ENCODE peak calls at places on chromosomes 13 and 19, in seven cellular contexts. P is cardiac fibroblast, V is AG10803, T is epithelial cell of proximal tubule, B is WERI-Rb-1, D is A673, I is astrocyte of the spinal cord. A is an unnamed sample.

GRCh38 chr19:39412100-39412866 is at the start of gene PLEKHG2:
- DNase-seq in V (peak), T (peak), B (peak), D (peak), P (peak), I (peak), A (peak)

GRCh38 chr13:75312884-75313520 is 169.0 kb downstream of the TBC1D4 start:
- DNase-seq in T (no peak), B (no peak), D (no peak), P (no peak), V (no peak), I (no peak), A (no peak)

GRCh38 chr13:71801781-71802180 is 65.2 kb downstream of the DACH1 start:
- DNase-seq in B (peak), I (no peak), V (no peak), D (peak), T (no peak), P (no peak), A (no peak)

GRCh38 chr13:51781246-51782022 is 22.5 kb downstream of the DHRS12 start:
- DNase-seq in V (no peak), B (no peak), I (peak), T (no peak), D (peak), P (peak), A (peak)

GRCh38 chr19:16325671-16326400 is 1.2 kb downstream of the KLF2 start:
- DNase-seq in P (peak), V (peak), T (no peak), D (peak), B (peak), I (no peak), A (peak)

GRCh38 chr19:58154287-58154678 is 3.7 kb upstream of the ZNF329 start:
- DNase-seq in I (peak), V (peak), B (peak), P (peak), D (peak), T (no peak), A (peak)

GRCh38 chr13:80224468-80224867 is 116.5 kb downstream of the SPRY2 start:
- DNase-seq in I (no peak), P (peak), D (peak), T (no peak), V (no peak), B (no peak), A (peak)

GRCh38 chr19:32861596-32861995 is 8.0 kb downstream of the SLC7A9 start:
- DNase-seq in V (no peak), D (no peak), T (no peak), I (no peak), B (no peak), P (no peak), A (no peak)

GRCh38 chr13:29703421-29703820 is 107.9 kb upstream of the SLC7A1 start:
- DNase-seq in V (no peak), P (no peak), I (no peak), D (no peak), T (no peak), B (no peak), A (no peak)

DNA sequence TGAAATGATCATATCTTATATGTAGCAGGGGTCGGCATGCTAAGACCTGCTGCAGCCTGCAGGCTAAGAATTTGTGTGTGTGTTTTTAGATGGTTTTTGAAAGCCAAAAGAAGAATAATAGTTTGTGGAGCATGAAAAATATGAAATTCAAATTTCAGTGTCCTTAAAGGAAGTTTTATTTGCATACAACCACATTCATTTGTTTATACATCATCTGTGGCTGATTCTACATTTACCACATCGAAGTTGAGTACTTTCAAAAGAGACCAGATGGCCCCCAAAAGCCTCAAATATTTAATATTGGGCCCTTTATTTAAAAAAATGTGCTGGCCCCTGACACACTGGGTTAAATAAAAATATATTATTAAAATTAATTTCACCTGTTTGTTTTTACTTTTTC is 1.3 kb downstream of the HAS1 start:
- DNase-seq in T (no peak), I (no peak), D (no peak), V (no peak), P (peak), B (no peak), A (no peak)
- H3K4me3 ChIP-seq in T (no peak), I (no peak), D (no peak), V (no peak), P (no peak), B (no peak), A (no peak)

DNA sequence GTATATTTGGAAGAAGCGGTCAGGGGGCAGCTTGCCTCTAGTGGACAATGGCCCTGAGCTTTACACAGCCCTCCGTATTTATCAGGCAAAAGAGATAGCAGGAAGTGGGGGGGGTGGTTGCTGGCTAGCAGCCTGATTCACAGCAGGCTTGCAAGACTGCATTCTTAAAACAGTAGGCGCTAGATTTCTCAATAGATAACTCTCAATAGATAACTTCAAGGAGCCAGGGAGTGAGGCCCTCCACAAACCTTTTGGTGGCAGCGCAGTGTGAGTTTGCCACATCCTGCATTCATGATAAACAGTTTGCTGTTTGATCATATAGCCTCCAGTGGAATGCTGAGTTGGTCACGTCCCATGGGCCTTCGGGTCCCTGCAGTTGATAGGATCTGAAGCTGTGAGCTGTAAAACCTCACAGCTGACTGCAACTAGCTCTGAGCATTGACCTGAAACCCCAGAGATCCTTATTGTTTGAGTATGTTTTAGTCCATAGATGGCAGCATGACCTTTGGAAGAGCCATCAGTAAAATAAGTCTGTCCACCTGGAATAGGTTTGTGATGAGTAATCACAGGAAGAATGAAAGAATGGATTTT is 12.2 kb downstream of the FPR3 start:
- DNase-seq in V (peak), B (no peak), T (no peak), D (peak), I (peak), P (peak), A (peak)
- TF ChIP-seq CTCF in V (no peak), B (no peak), T (no peak), D (no peak), I (no peak), P (no peak), A (no peak)

GRCh38 chr19:48680436-48681126 is 7.8 kb upstream of the NTN5 start:
- DNase-seq in I (no peak), V (no peak), T (no peak), D (no peak), P (no peak), B (no peak), A (no peak)

GRCh38 chr19:48685583-48685982 is 10.2 kb upstream of the FUT2 start:
- DNase-seq in I (no peak), V (no peak), B (peak), D (no peak), P (no peak), T (no peak), A (no peak)

GRCh38 chr19:48686103-48686502 is 9.7 kb upstream of the FUT2 start:
- DNase-seq in I (no peak), T (no peak), D (no peak), P (no peak), V (no peak), B (peak), A (no peak)

GRCh38 chr19:48681127-48681470 is 8.3 kb upstream of the NTN5 start:
- DNase-seq in D (no peak), P (peak), I (peak), V (peak), T (peak), B (no peak), A (peak)

GRCh38 chr19:48683349-48683748 is 10.5 kb upstream of the NTN5 start:
- DNase-seq in P (peak), B (no peak), I (peak), D (no peak), T (no peak), V (peak), A (peak)
- H3K4me3 ChIP-seq in P (no peak), B (no peak), I (peak), D (no peak), T (no peak), V (peak), A (no peak)

GRCh38 chr13:63455938-63456337 is 2040.3 kb upstream of the PCDH20 start:
- DNase-seq in D (peak), I (no peak), T (no peak), V (no peak), P (peak), B (no peak), A (no peak)
- TF ChIP-seq CTCF in D (peak), I (peak), T (peak), V (peak), P (peak), B (no peak), A (peak)

GRCh38 chr13:74026753-74027152 is 107.5 kb downstream of the KLF12 start:
- DNase-seq in T (peak), D (peak), B (no peak), V (no peak), I (peak), P (peak), A (peak)
- H3K4me3 ChIP-seq in T (no peak), D (no peak), B (no peak), V (no peak), I (no peak), P (no peak), A (no peak)

A was measured in fibroblast of pulmonary artery.